ENCODE peak calls at places on chromosome 7, in ten cellular contexts. Y, P, W, E, H, B, Q, A, L and V are unnamed samples. For H3K4me1, the result is how much of the 10 kb centered on the place peaks cover.

GRCh38 chr7:38438938-38439337 is 165.5 kb upstream of the TARP start:
- DNase-seq in Y (no peak), P (no peak), W (no peak), E (no peak), H (no peak), B (no peak), Q (no peak), A (no peak), L (no peak), V (no peak)

GRCh38 chr7:2819161-2819953 is 24.8 kb downstream of the GNA12 start:
- DNase-seq in Y (no peak), P (no peak), W (no peak), E (no peak), H (no peak), B (no peak), Q (no peak), A (no peak), L (no peak), V (no peak)

GRCh38 chr7:29281782-29282541 is 87.4 kb downstream of the CHN2 start:
- DNase-seq in Y (peak), P (peak), W (no peak), E (no peak), H (no peak), B (peak), Q (no peak), A (no peak), L (no peak), V (no peak)

GRCh38 chr7:69078997-69079769 is 519.1 kb upstream of the AUTS2 start:
- DNase-seq in Y (no peak), P (no peak), W (peak), E (no peak), H (no peak), B (no peak), Q (peak), A (no peak), L (no peak), V (peak)

GRCh38 chr7:105876964-105877601 is 684 bp upstream of the ATXN7L1 start:
- DNase-seq in Y (peak), P (peak), W (peak), E (peak), H (no peak), B (peak), Q (peak), A (peak), L (peak), V (peak)

GRCh38 chr7:133504825-133505224 is 251.9 kb downstream of the EXOC4 start:
- DNase-seq in Y (no peak), P (no peak), W (no peak), E (no peak), H (no peak), B (no peak), Q (no peak), A (no peak), L (no peak), V (no peak)

GRCh38 chr7:51246258-51247245 is 70.1 kb downstream of the COBL start:
- DNase-seq in Y (no peak), P (no peak), W (peak), E (no peak), H (no peak), B (no peak), Q (no peak), A (no peak), L (no peak), V (no peak)

GRCh38 chr7:78221961-78222751 is 423.6 kb downstream of the PHTF2 start:
- DNase-seq in Y (no peak), P (no peak), W (no peak), E (no peak), H (no peak), B (no peak), Q (no peak), A (no peak), L (no peak), V (no peak)

GRCh38 chr7:147245274-147245673 is 1128.7 kb downstream of the CNTNAP2 start:
- DNase-seq in Y (no peak), P (peak), W (no peak), E (peak), H (no peak), B (peak), Q (peak), A (no peak), L (peak), V (no peak)

GRCh38 chr7:139895141-139895829 is 66.2 kb downstream of the TBXAS1 start:
- DNase-seq in Y (no peak), P (no peak), W (no peak), E (no peak), H (no peak), B (no peak), Q (no peak), A (peak), L (no peak), V (no peak)

GRCh38 chr7:44106311-44107065 is 2.3 kb downstream of the AEBP1 start:
- DNase-seq in Y (no peak), P (no peak), W (no peak), E (no peak), H (no peak), B (no peak), Q (no peak), A (no peak), L (no peak), V (no peak)

GRCh38 chr7:117047496-117047895 is 94.2 kb downstream of the ST7 start:
- DNase-seq in Y (no peak), P (no peak), W (no peak), E (no peak), H (no peak), B (no peak), Q (no peak), A (no peak), L (no peak), V (no peak)

GRCh38 chr7:100888988-100889760 is at the start of gene UFSP1:
- DNase-seq in Y (peak), P (peak), W (no peak), E (no peak), H (no peak), B (no peak), Q (no peak), A (no peak), L (no peak), V (no peak)

GRCh38 chr7:128914566-128915151 is 4.2 kb upstream of the KCP start:
- DNase-seq in Y (peak), P (peak), W (no peak), E (no peak), H (no peak), B (peak), Q (no peak), A (no peak), L (no peak), V (no peak)

GRCh38 chr7:158865462-158865922 is 9.1 kb downstream of the DYNC2I1 start:
- DNase-seq in Y (no peak), P (no peak), W (no peak), E (no peak), H (no peak), B (no peak), Q (peak), A (no peak), L (no peak), V (no peak)

GRCh38 chr7:130814753-130815152 is 80.7 kb upstream of the KLF14 start:
- DNase-seq in Y (no peak), P (no peak), W (no peak), E (no peak), H (no peak), B (no peak), Q (no peak), A (no peak), L (no peak), V (no peak)

GRCh38 chr7:39700165-39700564 is 76.8 kb downstream of the RALA start:
- DNase-seq in Y (no peak), P (no peak), W (no peak), E (no peak), H (no peak), B (no peak), Q (no peak), A (no peak), L (no peak), V (no peak)

GRCh38 chr7:149865437-149865836 is 8.3 kb upstream of the ATP6V0E2 start:
- DNase-seq in Y (no peak), P (no peak), W (no peak), E (peak), H (no peak), B (no peak), Q (peak), A (no peak), L (no peak), V (no peak)

GRCh38 chr7:12961910-12962309 is 274.5 kb downstream of the ARL4A start:
- DNase-seq in Y (no peak), P (no peak), W (no peak), E (no peak), H (no peak), B (no peak), Q (no peak), A (no peak), L (no peak), V (no peak)

GRCh38 chr7:25671087-25671486 is 442.8 kb upstream of the NPVF start:
- DNase-seq in Y (no peak), P (no peak), W (no peak), E (no peak), H (no peak), B (no peak), Q (no peak), A (peak), L (no peak), V (no peak)
- TF ChIP-seq EP300 in Y (no peak), P (no peak), W (no peak), E (no peak), H (no peak), B (no peak), Q (no peak), A (no peak), L (no peak), V (no peak)

DNA sequence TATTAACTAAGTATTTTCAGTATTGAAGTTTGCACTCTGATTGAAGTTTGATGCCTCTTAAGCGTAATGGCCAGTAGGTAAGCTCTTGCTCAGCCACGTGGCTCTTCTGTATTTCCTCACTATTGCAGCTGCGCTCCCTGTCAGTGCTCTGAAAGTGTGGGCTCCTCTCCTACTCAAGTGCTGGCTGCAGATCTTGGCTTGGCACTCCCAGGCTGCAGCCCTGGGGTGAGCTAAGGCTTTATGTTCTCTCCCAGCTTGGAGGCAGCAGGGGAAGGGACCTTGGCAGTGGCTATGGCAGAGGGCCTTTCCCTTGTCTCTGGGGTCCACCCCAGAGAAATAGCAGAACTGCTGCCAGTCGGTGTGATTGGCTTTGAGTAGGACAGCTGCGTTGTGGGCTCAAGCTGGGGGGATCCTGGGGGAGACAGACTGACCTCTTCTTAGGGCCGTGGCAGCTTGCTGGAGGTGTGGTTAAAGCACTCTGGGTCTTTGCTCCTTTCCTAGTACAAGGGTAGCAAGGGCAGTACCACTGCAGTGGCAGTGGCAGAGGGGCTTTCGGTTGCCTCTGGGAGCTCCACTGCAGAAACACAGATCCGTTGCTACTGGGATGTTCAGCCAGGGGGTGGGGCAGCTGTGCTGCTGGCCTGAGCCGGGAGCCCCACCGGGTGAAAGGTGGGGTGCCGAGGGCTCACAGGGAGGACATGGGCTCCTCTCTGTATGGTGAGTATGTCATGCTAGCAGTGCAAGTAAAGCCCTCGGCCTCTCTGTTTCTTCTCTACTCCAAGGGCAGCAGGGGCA is 100.5 kb downstream of the GLCCI1 start:
- DNase-seq in Y (no peak), P (peak), W (no peak), E (no peak), H (no peak), B (no peak), Q (no peak), A (no peak), L (no peak), V (peak)
- H3K4me1 ChIP-seq in Y (under half), P (under half), W (under half), E (under half), H (under half), B (under half), Q (under half), A (under half), L (under half), V (under half)

DNA sequence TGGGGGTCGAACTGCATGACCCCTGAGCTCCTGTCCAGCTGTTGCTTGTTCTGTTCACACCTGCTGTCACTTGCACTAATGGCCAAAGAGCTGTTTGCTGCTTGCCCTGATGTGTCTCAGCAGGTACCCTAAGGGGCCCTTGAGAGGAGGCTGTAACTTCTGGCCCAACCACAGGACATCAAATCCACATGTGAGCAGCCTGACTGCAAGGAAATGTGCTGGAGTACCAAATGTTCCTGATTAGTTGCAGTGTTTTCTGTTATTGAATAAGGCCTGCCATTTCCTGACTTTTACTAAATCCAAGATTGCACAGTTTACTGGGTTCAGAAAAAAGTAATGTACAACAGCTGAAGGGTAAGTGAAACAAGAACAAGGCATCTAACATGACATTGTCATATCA is 91.7 kb upstream of the IL6 start:
- DNase-seq in Y (no peak), P (no peak), W (no peak), E (no peak), H (no peak), B (no peak), Q (no peak), A (no peak), L (no peak), V (no peak)
- TF ChIP-seq EP300 in Y (no peak), P (no peak), W (no peak), E (no peak), H (no peak), B (no peak), Q (no peak), A (peak), L (no peak), V (no peak)

GRCh38 chr7:54989826-54990225 is 29.0 kb upstream of the EGFR start:
- DNase-seq in Y (no peak), P (no peak), W (no peak), E (no peak), H (no peak), B (no peak), Q (no peak), A (no peak), L (no peak), V (no peak)
- H3K4me1 ChIP-seq in Y (under half), P (under half), W (under half), E (under half), H (under half), B (under half), Q (under half), A (under half), L (half or more), V (under half)

GRCh38 chr7:112926018-112926417 is 135.8 kb upstream of the TMEM168 start:
- DNase-seq in Y (no peak), P (no peak), W (no peak), E (no peak), H (no peak), B (no peak), Q (no peak), A (no peak), L (no peak), V (no peak)

GRCh38 chr7:112933598-112933997 is 143.4 kb upstream of the TMEM168 start:
- DNase-seq in Y (no peak), P (no peak), W (no peak), E (no peak), H (no peak), B (no peak), Q (no peak), A (no peak), L (no peak), V (no peak)

GRCh38 chr7:112929411-112929810 is 139.2 kb upstream of the TMEM168 start:
- DNase-seq in Y (no peak), P (no peak), W (no peak), E (no peak), H (no peak), B (no peak), Q (no peak), A (no peak), L (no peak), V (no peak)

DNA sequence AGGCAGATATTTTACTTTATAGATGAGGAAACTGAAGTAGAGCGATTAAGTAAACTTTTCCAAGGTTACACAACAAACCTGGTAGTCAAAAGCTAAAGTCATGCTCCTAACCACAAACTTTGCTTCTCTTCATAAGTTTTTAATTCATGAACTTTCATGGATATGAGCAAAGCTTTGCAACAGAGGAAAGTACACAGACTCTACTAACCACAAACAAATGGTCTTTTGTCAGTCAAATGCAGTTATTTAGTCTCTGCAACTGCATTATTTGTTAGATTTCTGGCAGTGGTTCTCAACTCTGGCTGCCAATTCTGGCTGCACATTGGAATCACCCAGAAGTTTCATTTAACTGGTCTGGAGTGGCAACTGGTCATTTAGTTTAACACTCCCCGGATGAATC is 140.6 kb upstream of the TMEM168 start:
- DNase-seq in Y (no peak), P (no peak), W (no peak), E (no peak), H (no peak), B (no peak), Q (no peak), A (no peak), L (no peak), V (no peak)
- TF ChIP-seq EP300 in Y (no peak), P (no peak), W (no peak), E (no peak), H (no peak), B (no peak), Q (no peak), A (no peak), L (no peak), V (no peak)